ENCODE peak calls at places on chromosome 1, in four cellular contexts. A is GM12878, Q is K562, W is HepG2. J is an unnamed sample.

GRCh38 chr1:19468397-19468956 is 16.9 kb downstream of the CAPZB start:
- DNase-seq in Q (peak), A (no peak), W (peak), J (no peak)

GRCh38 chr1:115782571-115783281 is 14.2 kb upstream of the CASQ2 start:
- DNase-seq in Q (no peak), A (no peak), W (no peak), J (no peak)

GRCh38 chr1:108152782-108153222 is 47.3 kb downstream of the SLC25A24 start:
- DNase-seq in Q (no peak), W (no peak), A (no peak), J (no peak)

GRCh38 chr1:184775329-184775728 is 20.7 kb upstream of the EDEM3 start:
- DNase-seq in Q (no peak), A (no peak), W (no peak), J (no peak)

GRCh38 chr1:109630881-109631512 is 11.4 kb downstream of the AMPD2 start:
- DNase-seq in Q (no peak), W (no peak), A (no peak), J (no peak)

GRCh38 chr1:230070321-230071208 is 3.5 kb downstream of the GALNT2 start:
- DNase-seq in A (no peak), W (no peak), Q (no peak), J (no peak)

GRCh38 chr1:22876359-22877111 is 96.1 kb downstream of the LACTBL1 start:
- DNase-seq in Q (no peak), A (no peak), W (no peak), J (no peak)

GRCh38 chr1:29325675-29326074 is 89.4 kb downstream of the PTPRU start:
- DNase-seq in Q (no peak), W (no peak), A (no peak), J (no peak)

GRCh38 chr1:8641317-8641997 is 176.0 kb downstream of the RERE start:
- DNase-seq in W (no peak), Q (no peak), A (no peak), J (no peak)
- TF ChIP-seq FOXK2 in W (no peak), Q (no peak), A (no peak), J (no peak)

GRCh38 chr1:161259765-161260164 is 1.2 kb downstream of the PCP4L1 start:
- DNase-seq in Q (no peak), A (no peak), W (no peak), J (no peak)
- TF ChIP-seq FOXK2 in Q (no peak), A (no peak), W (no peak), J (no peak)

GRCh38 chr1:147626739-147627138 is 43.6 kb downstream of the ACP6 start:
- DNase-seq in Q (no peak), A (no peak), W (no peak), J (no peak)
- TF ChIP-seq FOXK2 in Q (no peak), A (no peak), W (no peak), J (no peak)

DNA sequence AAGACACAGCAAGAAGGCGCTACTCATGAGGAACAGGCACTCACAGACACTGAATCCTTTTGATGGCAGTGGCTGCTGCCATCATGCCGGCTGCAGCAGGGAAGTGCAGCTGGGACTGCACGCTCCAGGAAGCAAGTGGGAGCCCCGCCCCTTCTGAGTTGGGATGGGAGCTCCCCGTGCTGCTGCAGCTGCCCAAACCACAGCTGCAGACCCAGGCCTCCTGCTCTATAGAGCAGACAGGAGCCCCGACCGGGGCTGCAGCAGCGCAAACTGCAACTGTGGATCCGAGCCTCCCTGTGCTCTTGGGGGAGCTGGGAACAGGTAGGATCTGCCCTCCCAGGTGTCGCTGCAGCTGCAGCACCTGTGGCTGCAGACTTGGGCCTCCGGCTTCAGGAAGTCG is 65.2 kb upstream of the MARK1 start:
- DNase-seq in Q (peak), W (no peak), A (no peak), J (no peak)
- TF ChIP-seq FOXK2 in Q (no peak), W (no peak), A (no peak), J (no peak)

DNA sequence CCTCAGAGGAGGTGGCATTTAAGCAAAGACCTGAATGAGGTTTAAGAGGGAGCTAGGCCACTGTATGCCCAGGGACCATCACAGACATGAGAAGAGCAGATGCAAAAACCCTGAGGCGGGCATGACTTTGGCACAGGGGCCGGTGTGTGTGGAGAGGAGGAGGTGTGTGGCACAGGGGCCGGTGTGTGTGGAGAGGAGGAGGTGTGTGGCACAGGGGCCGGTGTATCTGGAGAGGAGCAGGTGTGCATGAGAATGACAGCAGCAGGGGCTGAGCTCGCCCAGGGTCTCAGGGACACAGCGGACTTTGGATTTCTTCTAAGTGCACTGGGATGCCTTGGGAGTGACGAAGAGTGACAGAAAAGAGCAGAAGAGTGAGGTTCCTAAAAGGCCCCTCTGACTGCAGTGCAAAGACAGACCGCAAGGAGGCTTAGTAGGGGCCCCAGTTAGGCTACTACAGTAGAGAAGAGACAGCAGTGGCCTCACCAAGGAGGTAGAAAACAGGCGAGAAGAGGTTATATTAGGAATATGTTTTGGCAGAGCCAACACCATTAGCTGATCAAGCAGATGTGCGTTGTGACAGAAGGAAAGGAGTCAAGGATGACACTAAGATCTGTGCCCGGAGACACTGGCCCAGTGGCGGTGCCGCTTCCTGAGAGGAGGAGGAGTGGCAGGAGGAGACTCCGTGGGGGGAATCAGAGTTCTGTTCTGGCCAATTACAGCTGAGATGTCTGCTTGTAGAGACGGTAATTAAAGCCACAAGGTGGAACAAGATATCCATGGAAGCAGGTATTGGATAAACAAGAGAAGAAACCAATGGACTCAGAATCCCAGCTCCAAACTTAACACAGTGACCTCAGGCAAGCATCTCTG is 18.4 kb downstream of the ZBTB17 start:
- DNase-seq in W (no peak), Q (peak), A (no peak), J (peak)
- TF ChIP-seq FOXK2 in W (no peak), Q (no peak), A (no peak), J (no peak)

J was measured in HEK293T.